ENCODE peak calls at places on chromosome 6, in four cellular contexts. One of them, this sample, is unnamed.

GRCh38 chr6:90098637-90099036 is 198.0 kb downstream of the BACH2 start:
- DNase-seq in mesenchymal stem cell: no peak
- DNase-seq in neuronal stem cell: no peak
- DNase-seq in IMR-90: no peak
- DNase-seq in this sample: no peak

GRCh38 chr6:11067348-11067747 is 23.2 kb upstream of the ELOVL2 start:
- DNase-seq in IMR-90: no peak
- DNase-seq in mesenchymal stem cell: no peak
- DNase-seq in neuronal stem cell: no peak
- DNase-seq in this sample: no peak

GRCh38 chr6:134026597-134026996 is 25.8 kb downstream of the SLC2A12 start:
- DNase-seq in mesenchymal stem cell: peak
- DNase-seq in IMR-90: peak
- DNase-seq in neuronal stem cell: no peak
- DNase-seq in this sample: no peak

GRCh38 chr6:28922004-28922840 is 1.6 kb downstream of the TRIM27 start:
- DNase-seq in neuronal stem cell: no peak
- DNase-seq in mesenchymal stem cell: peak
- DNase-seq in IMR-90: peak
- DNase-seq in this sample: peak

GRCh38 chr6:50850223-50850751 is 31.6 kb downstream of the TFAP2B start:
- DNase-seq in mesenchymal stem cell: no peak
- DNase-seq in neuronal stem cell: no peak
- DNase-seq in IMR-90: no peak
- DNase-seq in this sample: peak

GRCh38 chr6:63598251-63599036 is 26.2 kb downstream of the LOC128125822 start:
- DNase-seq in mesenchymal stem cell: peak
- DNase-seq in neuronal stem cell: peak
- DNase-seq in IMR-90: peak
- DNase-seq in this sample: peak

GRCh38 chr6:37565267-37566208 is 65.8 kb upstream of the CCDC167 start:
- DNase-seq in mesenchymal stem cell: no peak
- DNase-seq in neuronal stem cell: peak
- DNase-seq in IMR-90: no peak
- DNase-seq in this sample: peak

GRCh38 chr6:30037182-30037788 is 23.8 kb upstream of the POLR1H start:
- DNase-seq in neuronal stem cell: no peak
- DNase-seq in IMR-90: peak
- DNase-seq in mesenchymal stem cell: peak
- DNase-seq in this sample: peak

GRCh38 chr6:23478324-23478723 is 647.7 kb upstream of the NRSN1 start:
- DNase-seq in IMR-90: no peak
- DNase-seq in neuronal stem cell: no peak
- DNase-seq in mesenchymal stem cell: no peak
- DNase-seq in this sample: peak

GRCh38 chr6:159134701-159135364 is 34.4 kb upstream of the FNDC1 start:
- DNase-seq in IMR-90: peak
- DNase-seq in mesenchymal stem cell: peak
- DNase-seq in neuronal stem cell: peak
- DNase-seq in this sample: peak

GRCh38 chr6:169665289-169665688 is 36.5 kb downstream of the WDR27 start:
- DNase-seq in neuronal stem cell: no peak
- DNase-seq in IMR-90: no peak
- DNase-seq in mesenchymal stem cell: no peak
- DNase-seq in this sample: no peak

GRCh38 chr6:34424200-34425131 is 1.4 kb downstream of the RPS10 start:
- DNase-seq in mesenchymal stem cell: no peak
- DNase-seq in IMR-90: no peak
- DNase-seq in neuronal stem cell: no peak
- DNase-seq in this sample: peak

GRCh38 chr6:7910298-7910653 is 312 bp downstream of the TXNDC5 start:
- DNase-seq in neuronal stem cell: no peak
- DNase-seq in IMR-90: no peak
- DNase-seq in mesenchymal stem cell: no peak
- DNase-seq in this sample: no peak

GRCh38 chr6:42745638-42746451 is at the start of gene TBCC:
- DNase-seq in neuronal stem cell: peak
- DNase-seq in mesenchymal stem cell: peak
- DNase-seq in IMR-90: peak
- DNase-seq in this sample: peak

GRCh38 chr6:77829736-77830135 is 176.9 kb downstream of the MEI4 start:
- DNase-seq in mesenchymal stem cell: no peak
- DNase-seq in IMR-90: no peak
- DNase-seq in neuronal stem cell: no peak
- DNase-seq in this sample: no peak

GRCh38 chr6:137045221-137045789 is 540 bp upstream of the IL20RA start:
- DNase-seq in IMR-90: no peak
- DNase-seq in mesenchymal stem cell: no peak
- DNase-seq in neuronal stem cell: no peak
- DNase-seq in this sample: no peak

GRCh38 chr6:18359237-18359885 is 27.8 kb upstream of the RNF144B start:
- DNase-seq in IMR-90: no peak
- DNase-seq in mesenchymal stem cell: no peak
- DNase-seq in neuronal stem cell: no peak
- DNase-seq in this sample: no peak

GRCh38 chr6:9484091-9484490 is 930.8 kb downstream of the TFAP2A start:
- DNase-seq in IMR-90: no peak
- DNase-seq in neuronal stem cell: no peak
- DNase-seq in mesenchymal stem cell: no peak
- DNase-seq in this sample: no peak

GRCh38 chr6:151016107-151016506 is 150.6 kb downstream of the MTHFD1L start:
- DNase-seq in mesenchymal stem cell: no peak
- DNase-seq in neuronal stem cell: no peak
- DNase-seq in IMR-90: no peak
- DNase-seq in this sample: no peak

GRCh38 chr6:46042355-46042999 is 26.8 kb upstream of the CLIC5 start:
- DNase-seq in neuronal stem cell: peak
- DNase-seq in IMR-90: peak
- DNase-seq in mesenchymal stem cell: peak
- DNase-seq in this sample: peak

GRCh38 chr6:32432050-32432450 is 7.6 kb upstream of the HLA-DRA start:
- DNase-seq in IMR-90: peak
- DNase-seq in neuronal stem cell: no peak
- DNase-seq in mesenchymal stem cell: peak
- DNase-seq in this sample: peak

GRCh38 chr6:144885817-144886216 is 600.7 kb downstream of the UTRN start:
- DNase-seq in IMR-90: no peak
- DNase-seq in neuronal stem cell: no peak
- DNase-seq in mesenchymal stem cell: no peak
- DNase-seq in this sample: no peak

GRCh38 chr6:43509142-43509983 is 783 bp downstream of the LRRC73 start:
- DNase-seq in mesenchymal stem cell: peak
- DNase-seq in neuronal stem cell: no peak
- DNase-seq in IMR-90: no peak
- DNase-seq in this sample: no peak

GRCh38 chr6:157885211-157885788 is 62.3 kb downstream of the SNX9 start:
- DNase-seq in IMR-90: no peak
- DNase-seq in neuronal stem cell: no peak
- DNase-seq in mesenchymal stem cell: no peak
- DNase-seq in this sample: no peak

GRCh38 chr6:89295981-89296380 is 19.1 kb downstream of the GABRR2 start:
- DNase-seq in IMR-90: no peak
- DNase-seq in neuronal stem cell: no peak
- DNase-seq in mesenchymal stem cell: no peak
- DNase-seq in this sample: no peak

GRCh38 chr6:111683749-111684267 is 78.1 kb upstream of the TRAF3IP2 start:
- DNase-seq in neuronal stem cell: no peak
- DNase-seq in IMR-90: peak
- DNase-seq in mesenchymal stem cell: peak
- DNase-seq in this sample: no peak

GRCh38 chr6:108798672-108799355 is 49.4 kb upstream of the ARMC2 start:
- DNase-seq in IMR-90: no peak
- DNase-seq in mesenchymal stem cell: no peak
- DNase-seq in neuronal stem cell: no peak
- DNase-seq in this sample: peak

GRCh38 chr6:160180706-160181105 is 59.1 kb downstream of the SLC22A1 start:
- DNase-seq in mesenchymal stem cell: no peak
- DNase-seq in IMR-90: no peak
- DNase-seq in neuronal stem cell: no peak
- DNase-seq in this sample: peak

GRCh38 chr6:131532476-131533108 is 40.4 kb upstream of the ARG1 start:
- DNase-seq in mesenchymal stem cell: no peak
- DNase-seq in neuronal stem cell: no peak
- DNase-seq in IMR-90: peak
- DNase-seq in this sample: no peak

GRCh38 chr6:122809001-122809400 is 19.9 kb downstream of the SMPDL3A start:
- DNase-seq in neuronal stem cell: no peak
- DNase-seq in IMR-90: peak
- DNase-seq in mesenchymal stem cell: peak
- DNase-seq in this sample: no peak

GRCh38 chr6:101926149-101926925 is 532.8 kb downstream of the GRIK2 start:
- DNase-seq in neuronal stem cell: no peak
- DNase-seq in mesenchymal stem cell: no peak
- DNase-seq in IMR-90: peak
- DNase-seq in this sample: no peak

GRCh38 chr6:6737666-6738065 is 149.1 kb downstream of the LY86 start:
- DNase-seq in neuronal stem cell: no peak
- DNase-seq in mesenchymal stem cell: no peak
- DNase-seq in IMR-90: no peak
- DNase-seq in this sample: no peak
- H3K18ac ChIP-seq in neuronal stem cell: peak
- H3K18ac ChIP-seq in mesenchymal stem cell: no peak
- H3K18ac ChIP-seq in IMR-90: no peak
- H3K18ac ChIP-seq in this sample: peak

DNA sequence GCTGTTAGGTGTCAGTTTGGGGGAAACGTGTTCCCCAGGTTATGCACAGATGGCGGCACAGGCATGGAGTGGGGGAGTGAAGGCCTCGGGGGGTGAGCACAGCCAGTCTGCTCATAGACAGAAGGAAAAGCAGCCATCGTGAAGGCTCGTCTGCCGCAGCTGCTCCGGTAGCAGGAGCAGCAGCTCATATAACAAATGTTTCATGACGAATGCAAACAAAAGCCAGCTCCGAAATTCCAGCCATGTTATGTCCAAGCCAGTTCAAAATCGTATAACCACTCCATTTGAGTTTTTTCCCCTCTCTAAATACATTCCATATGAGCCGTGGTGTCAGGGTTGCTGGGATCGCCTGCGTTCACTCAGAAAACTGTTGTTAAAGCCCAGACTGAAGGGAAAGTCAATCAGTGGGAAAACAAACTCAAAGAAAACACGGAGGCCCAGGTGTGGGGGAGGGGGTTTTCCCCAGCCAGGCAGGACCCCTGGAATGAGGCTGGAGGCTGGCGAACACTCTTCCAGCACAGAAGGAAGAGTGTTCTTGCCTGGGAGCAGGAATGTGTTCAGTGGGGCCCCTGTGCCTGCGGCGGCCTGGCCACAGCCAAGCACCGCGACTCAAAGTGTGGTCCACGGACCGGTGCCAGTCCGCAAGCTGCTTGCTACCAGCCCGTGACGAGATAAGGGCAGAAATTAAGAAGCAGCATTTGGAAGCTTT is 280.3 kb upstream of the TAB2 start:
- DNase-seq in neuronal stem cell: peak
- DNase-seq in IMR-90: peak
- DNase-seq in mesenchymal stem cell: no peak
- DNase-seq in this sample: no peak
- H3K18ac ChIP-seq in neuronal stem cell: peak
- H3K18ac ChIP-seq in IMR-90: peak
- H3K18ac ChIP-seq in mesenchymal stem cell: no peak
- H3K18ac ChIP-seq in this sample: no peak

GRCh38 chr6:40753939-40754448 is 166.8 kb upstream of the LRFN2 start:
- DNase-seq in IMR-90: no peak
- DNase-seq in neuronal stem cell: no peak
- DNase-seq in mesenchymal stem cell: no peak
- DNase-seq in this sample: no peak

GRCh38 chr6:40754481-40755045 is 167.4 kb upstream of the LRFN2 start:
- DNase-seq in IMR-90: no peak
- DNase-seq in mesenchymal stem cell: no peak
- DNase-seq in neuronal stem cell: no peak
- DNase-seq in this sample: no peak

GRCh38 chr6:40755749-40756452 is 168.7 kb upstream of the LRFN2 start:
- DNase-seq in neuronal stem cell: no peak
- DNase-seq in mesenchymal stem cell: peak
- DNase-seq in IMR-90: peak
- DNase-seq in this sample: no peak

GRCh38 chr6:40753048-40753447 is 165.9 kb upstream of the LRFN2 start:
- DNase-seq in neuronal stem cell: no peak
- DNase-seq in IMR-90: no peak
- DNase-seq in mesenchymal stem cell: no peak
- DNase-seq in this sample: no peak

DNA sequence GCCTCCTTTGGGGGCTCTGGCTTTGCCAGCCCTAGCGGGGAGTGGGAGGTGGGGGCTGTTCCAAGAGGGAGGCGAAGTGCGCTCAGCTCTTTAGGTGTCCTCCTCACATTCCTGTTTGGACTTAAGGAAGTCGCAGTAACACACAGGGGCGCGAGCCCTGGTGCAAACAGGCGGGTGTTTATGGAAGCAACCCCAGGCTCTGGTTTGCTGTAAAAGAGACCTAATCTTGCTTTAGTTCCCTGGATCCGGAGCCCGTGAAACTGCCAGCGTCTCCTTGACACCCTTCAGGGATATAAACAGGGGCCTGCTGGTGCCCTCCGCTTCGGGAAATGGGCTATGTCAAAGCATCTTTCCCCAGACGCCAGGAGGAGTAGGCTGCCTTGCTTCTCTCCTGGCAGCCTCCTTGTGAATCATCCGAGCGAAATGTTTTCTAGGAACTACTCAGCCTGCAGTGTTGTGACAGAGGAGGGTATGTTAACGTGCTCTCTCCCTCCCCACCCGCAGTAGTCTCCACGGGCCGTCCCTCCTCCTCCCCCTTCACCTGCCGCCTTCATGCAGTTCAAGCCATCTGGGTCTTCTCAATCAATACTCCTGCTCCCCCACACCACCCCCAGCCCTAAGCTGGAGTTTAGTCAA is 168.0 kb upstream of the LRFN2 start:
- DNase-seq in mesenchymal stem cell: peak
- DNase-seq in IMR-90: peak
- DNase-seq in neuronal stem cell: no peak
- DNase-seq in this sample: peak
- H3K18ac ChIP-seq in mesenchymal stem cell: no peak
- H3K18ac ChIP-seq in IMR-90: no peak
- H3K18ac ChIP-seq in neuronal stem cell: no peak
- H3K18ac ChIP-seq in this sample: no peak

GRCh38 chr6:2734517-2735076 is 16.1 kb downstream of the MYLK4 start:
- DNase-seq in neuronal stem cell: no peak
- DNase-seq in mesenchymal stem cell: no peak
- DNase-seq in IMR-90: peak
- DNase-seq in this sample: peak

GRCh38 chr6:2732503-2733089 is 18.1 kb downstream of the MYLK4 start:
- DNase-seq in mesenchymal stem cell: no peak
- DNase-seq in IMR-90: no peak
- DNase-seq in neuronal stem cell: no peak
- DNase-seq in this sample: no peak

GRCh38 chr6:2731281-2731909 is 19.3 kb downstream of the MYLK4 start:
- DNase-seq in IMR-90: no peak
- DNase-seq in neuronal stem cell: no peak
- DNase-seq in mesenchymal stem cell: no peak
- DNase-seq in this sample: peak

GRCh38 chr6:2733736-2734480 is 16.8 kb downstream of the MYLK4 start:
- DNase-seq in mesenchymal stem cell: no peak
- DNase-seq in IMR-90: no peak
- DNase-seq in neuronal stem cell: no peak
- DNase-seq in this sample: peak

GRCh38 chr6:2733324-2733723 is 17.4 kb downstream of the MYLK4 start:
- DNase-seq in neuronal stem cell: no peak
- DNase-seq in mesenchymal stem cell: no peak
- DNase-seq in IMR-90: peak
- DNase-seq in this sample: no peak
- H3K18ac ChIP-seq in neuronal stem cell: no peak
- H3K18ac ChIP-seq in mesenchymal stem cell: no peak
- H3K18ac ChIP-seq in IMR-90: no peak
- H3K18ac ChIP-seq in this sample: no peak

GRCh38 chr6:135475292-135475886 is 22.2 kb downstream of the AHI1 start:
- DNase-seq in neuronal stem cell: no peak
- DNase-seq in IMR-90: peak
- DNase-seq in mesenchymal stem cell: peak
- DNase-seq in this sample: no peak
- H3K18ac ChIP-seq in neuronal stem cell: no peak
- H3K18ac ChIP-seq in IMR-90: no peak
- H3K18ac ChIP-seq in mesenchymal stem cell: no peak
- H3K18ac ChIP-seq in this sample: no peak